ENCODE peak calls at places on chromosomes 3 and 15, in five cellular contexts. V is WERI-Rb-1; P is endodermal cell; D is A549; F is CD8-positive, alpha-beta memory T cell. C is an unnamed sample.

GRCh38 chr3:31170932-31171670 is 276.6 kb upstream of the GADL1 start:
- DNase-seq in V (no peak), P (no peak), D (no peak), F (no peak), C (no peak)

GRCh38 chr3:106349191-106349881 is 480.5 kb upstream of the CBLB start:
- DNase-seq in V (no peak), P (no peak), D (no peak), F (no peak), C (no peak)

GRCh38 chr3:116103868-116104530 is 341.3 kb downstream of the LSAMP start:
- DNase-seq in V (no peak), P (no peak), D (no peak), F (no peak), C (no peak)

GRCh38 chr3:51720292-51721061 is 13.6 kb downstream of the GRM2 start:
- DNase-seq in V (no peak), P (peak), D (no peak), F (no peak), C (no peak)

GRCh38 chr3:65026151-65026550 is 338.4 kb upstream of the ADAMTS9 start:
- DNase-seq in V (no peak), P (peak), D (no peak), F (no peak), C (no peak)

GRCh38 chr3:150303776-150304175 is 104.3 kb upstream of the TSC22D2 start:
- DNase-seq in V (peak), P (peak), D (peak), F (no peak), C (no peak)

GRCh38 chr3:66606126-66606525 is 105.3 kb upstream of the LRIG1 start:
- DNase-seq in V (no peak), P (no peak), D (no peak), F (no peak), C (no peak)

GRCh38 chr3:170753421-170754344 is 116.3 kb downstream of the RPL22L1 start:
- DNase-seq in V (no peak), P (no peak), D (no peak), F (no peak), C (no peak)

GRCh38 chr3:52092891-52093290 is 36.5 kb upstream of the DUSP7 start:
- DNase-seq in V (no peak), P (no peak), D (no peak), F (no peak), C (no peak)

GRCh38 chr3:113769551-113769950 is 22.7 kb downstream of the ATP6V1A start:
- DNase-seq in V (no peak), P (no peak), D (peak), F (no peak), C (no peak)

GRCh38 chr3:147688868-147689267 is 279.7 kb downstream of the ZIC1 start:
- DNase-seq in V (no peak), P (no peak), D (no peak), F (no peak), C (no peak)

GRCh38 chr15:93759626-93760025 is 471.7 kb upstream of the MCTP2 start:
- DNase-seq in V (no peak), P (no peak), D (no peak), F (no peak), C (no peak)

GRCh38 chr3:144104146-144104545 is 132.5 kb downstream of the DIPK2A start:
- DNase-seq in V (peak), P (no peak), D (no peak), F (no peak), C (no peak)

GRCh38 chr15:38714309-38715072 is 149.9 kb upstream of the RASGRP1 start:
- DNase-seq in V (no peak), P (no peak), D (no peak), F (no peak), C (no peak)

GRCh38 chr3:195159819-195160175 is 111.2 kb downstream of the XXYLT1 start:
- DNase-seq in V (no peak), P (no peak), D (no peak), F (no peak), C (no peak)

GRCh38 chr3:52204337-52205073 is 6.5 kb downstream of the ALAS1 start:
- DNase-seq in V (no peak), P (no peak), D (no peak), F (no peak), C (no peak)

GRCh38 chr3:46488735-46489361 is 8.9 kb upstream of the RTP3 start:
- DNase-seq in V (peak), P (peak), D (peak), F (peak), C (peak)

GRCh38 chr3:17466028-17466427 is 276.4 kb downstream of the TBC1D5 start:
- DNase-seq in V (no peak), P (no peak), D (no peak), F (no peak), C (no peak)

GRCh38 chr15:57190208-57190607 is 186.1 kb upstream of the CGNL1 start:
- DNase-seq in V (no peak), P (no peak), D (no peak), F (no peak), C (no peak)

GRCh38 chr3:14884665-14885064 is 62.7 kb upstream of the NR2C2 start:
- DNase-seq in V (no peak), P (no peak), D (no peak), F (no peak), C (peak)

GRCh38 chr3:9165441-9165840 is 84.0 kb downstream of the SRGAP3 start:
- DNase-seq in V (no peak), P (no peak), D (no peak), F (no peak), C (no peak)

GRCh38 chr3:133644768-133645167 is 17.0 kb downstream of the TOPBP1 start:
- DNase-seq in V (no peak), P (no peak), D (peak), F (no peak), C (no peak)

GRCh38 chr15:75449585-75450306 is 1.7 kb downstream of the SIN3A start:
- DNase-seq in V (no peak), P (no peak), D (no peak), F (no peak), C (no peak)

GRCh38 chr3:155102329-155102728 is 22.2 kb downstream of the MME start:
- DNase-seq in V (no peak), P (no peak), D (no peak), F (no peak), C (no peak)

GRCh38 chr3:121252676-121253075 is 293.1 kb downstream of the POLQ start:
- DNase-seq in V (no peak), P (no peak), D (no peak), F (no peak), C (no peak)

GRCh38 chr15:51229907-51230328 is 108.5 kb downstream of the CYP19A1 start:
- DNase-seq in V (peak), P (peak), D (peak), F (no peak), C (no peak)

GRCh38 chr15:76840830-76841460 is 64.2 kb downstream of the SCAPER start:
- DNase-seq in V (no peak), P (no peak), D (peak), F (no peak), C (no peak)

GRCh38 chr15:55742498-55742926 is 440 bp downstream of the PRTG start:
- DNase-seq in V (peak), P (no peak), D (peak), F (no peak), C (no peak)

GRCh38 chr3:12970684-12971083 is 102.5 kb downstream of the IQSEC1 start:
- DNase-seq in V (no peak), P (no peak), D (no peak), F (no peak), C (no peak)

GRCh38 chr15:99929266-99929665 is 196.0 kb upstream of the LYSMD4 start:
- DNase-seq in V (peak), P (peak), D (no peak), F (no peak), C (no peak)

GRCh38 chr3:184315871-184316661 is 1.7 kb downstream of the EIF4G1 start:
- DNase-seq in V (no peak), P (no peak), D (no peak), F (no peak), C (no peak)

GRCh38 chr3:89246326-89246725 is 138.9 kb downstream of the EPHA3 start:
- DNase-seq in V (peak), P (peak), D (no peak), F (no peak), C (no peak)

GRCh38 chr3:27089063-27089462 is 280.1 kb downstream of the NEK10 start:
- DNase-seq in V (no peak), P (no peak), D (no peak), F (no peak), C (no peak)

GRCh38 chr3:180802837-180803236 is 109.6 kb upstream of the FXR1 start:
- DNase-seq in V (no peak), P (no peak), D (no peak), F (no peak), C (no peak)

GRCh38 chr15:57218826-57219576 is 157.3 kb upstream of the CGNL1 start:
- DNase-seq in V (peak), P (peak), D (no peak), F (no peak), C (no peak)

GRCh38 chr3:155179425-155179814 is 99.3 kb downstream of the MME start:
- DNase-seq in V (no peak), P (no peak), D (no peak), F (no peak), C (no peak)

DNA sequence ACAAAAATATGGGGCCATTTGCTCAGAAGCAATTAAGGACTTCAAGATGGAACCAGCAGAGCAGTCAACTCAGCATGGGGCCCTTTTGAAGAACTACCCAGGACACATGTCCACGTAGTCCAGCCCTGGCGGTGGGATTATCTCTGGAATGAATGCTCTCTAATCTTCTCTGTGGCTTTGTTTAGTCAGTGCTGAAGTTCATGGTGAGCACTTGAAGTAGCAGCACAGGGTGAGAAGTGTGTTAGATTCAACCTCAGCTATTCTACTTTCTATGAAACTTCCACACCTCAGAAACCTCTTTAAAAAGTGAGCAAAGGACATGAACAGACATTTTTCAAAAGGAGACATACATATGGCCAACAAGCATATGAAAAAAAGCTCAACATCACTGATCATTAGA is 74.4 kb downstream of the THRB start:
- DNase-seq in V (no peak), P (no peak), D (no peak), F (no peak), C (no peak)
- H3K4me3 ChIP-seq in V (no peak), P (no peak), D (no peak), F (no peak), C (no peak)

GRCh38 chr15:70314652-70315051 is 216.9 kb upstream of the TLE3 start:
- DNase-seq in V (no peak), P (no peak), D (no peak), F (no peak), C (no peak)
- H3K4me3 ChIP-seq in V (no peak), P (peak), D (no peak), F (no peak), C (no peak)

GRCh38 chr3:5023777-5024346 is 44.6 kb downstream of the BHLHE40 start:
- DNase-seq in V (no peak), P (no peak), D (no peak), F (no peak), C (no peak)

GRCh38 chr3:5022966-5023776 is 43.9 kb downstream of the BHLHE40 start:
- DNase-seq in V (no peak), P (peak), D (peak), F (no peak), C (no peak)

GRCh38 chr3:5029715-5030114 is 50.5 kb downstream of the BHLHE40 start:
- DNase-seq in V (no peak), P (no peak), D (no peak), F (no peak), C (no peak)

GRCh38 chr3:5022187-5022965 is 43.1 kb downstream of the BHLHE40 start:
- DNase-seq in V (no peak), P (no peak), D (no peak), F (no peak), C (no peak)

GRCh38 chr3:5026046-5026362 is 46.8 kb downstream of the BHLHE40 start:
- DNase-seq in V (no peak), P (no peak), D (no peak), F (no peak), C (no peak)
- H3K4me3 ChIP-seq in V (no peak), P (no peak), D (peak), F (no peak), C (no peak)

GRCh38 chr3:119697394-119697793 is 5.4 kb upstream of the CFAP91 start:
- DNase-seq in V (no peak), P (no peak), D (no peak), F (no peak), C (no peak)

GRCh38 chr3:119700269-119700919 is 2.4 kb upstream of the CFAP91 start:
- DNase-seq in V (no peak), P (no peak), D (no peak), F (peak), C (no peak)

GRCh38 chr3:119700920-119701734 is 1.7 kb upstream of the CFAP91 start:
- DNase-seq in V (no peak), P (no peak), D (no peak), F (no peak), C (no peak)

GRCh38 chr3:119703900-119704531 is 1.2 kb downstream of the CFAP91 start:
- DNase-seq in V (no peak), P (no peak), D (no peak), F (no peak), C (no peak)

GRCh38 chr3:119702530-119703527 is at the start of gene CFAP91:
- DNase-seq in V (no peak), P (peak), D (peak), F (peak), C (peak)
- H3K4me3 ChIP-seq in V (no peak), P (peak), D (peak), F (peak), C (peak)

DNA sequence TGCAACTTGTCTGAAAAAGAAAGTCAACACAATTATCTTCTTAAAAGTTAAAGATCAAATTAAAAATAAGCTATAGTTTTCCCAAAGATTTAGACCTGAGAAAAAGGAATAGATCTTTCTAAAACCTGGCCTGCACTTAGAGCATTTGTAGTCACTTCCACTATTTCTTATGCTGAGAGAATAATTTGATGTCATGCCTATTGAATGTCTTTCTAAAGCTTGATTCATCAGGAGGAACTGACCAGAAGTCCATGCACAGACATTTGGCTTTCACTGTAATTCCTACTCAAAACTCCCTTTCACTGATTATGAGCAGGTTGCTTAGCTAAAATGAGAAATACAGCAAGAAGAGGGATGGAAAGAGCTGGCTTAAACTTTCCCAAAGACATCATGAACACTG is 4.3 kb downstream of the GREM1 start:
- DNase-seq in V (no peak), P (no peak), D (no peak), F (no peak), C (no peak)
- H3K4me3 ChIP-seq in V (no peak), P (no peak), D (no peak), F (no peak), C (no peak)

DNA sequence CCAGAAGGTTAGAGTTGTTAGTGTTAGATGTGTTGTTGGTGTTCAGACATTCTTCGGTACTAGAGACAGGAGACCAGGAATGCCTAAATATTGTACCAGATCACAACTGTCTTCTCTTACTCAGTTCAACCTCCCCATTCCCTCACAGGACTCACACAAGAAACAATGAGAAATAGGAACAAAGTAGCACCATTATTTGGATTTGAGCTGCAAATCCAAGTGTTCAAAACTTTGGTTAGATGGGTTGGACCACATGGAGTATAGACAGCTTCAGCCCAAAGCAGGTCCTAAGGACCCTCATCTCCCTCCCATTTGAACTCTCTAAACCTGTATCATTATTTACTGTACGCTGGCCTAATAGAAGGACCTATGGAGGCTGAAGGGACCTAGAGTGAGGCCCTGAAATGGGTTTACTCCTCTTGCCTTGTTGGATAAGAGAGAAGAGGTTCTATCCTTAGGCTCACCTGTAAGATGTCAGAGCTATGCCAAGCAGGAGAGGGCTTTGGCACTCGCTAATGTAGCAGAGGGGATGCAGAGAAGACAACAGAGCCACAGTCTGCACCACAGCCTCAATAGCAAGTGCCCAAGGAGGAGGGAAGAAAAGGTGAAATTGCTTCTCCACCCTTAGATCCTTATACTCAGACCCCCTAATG is 70.9 kb downstream of the FNDC3B start:
- DNase-seq in V (no peak), P (no peak), D (no peak), F (no peak), C (no peak)
- H3K4me3 ChIP-seq in V (no peak), P (no peak), D (no peak), F (no peak), C (no peak)

GRCh38 chr15:67613708-67614107 is 71.2 kb downstream of the MAP2K5 start:
- DNase-seq in V (no peak), P (no peak), D (peak), F (no peak), C (no peak)

GRCh38 chr15:67622110-67622509 is 79.6 kb downstream of the MAP2K5 start:
- DNase-seq in V (no peak), P (no peak), D (no peak), F (no peak), C (no peak)

DNA sequence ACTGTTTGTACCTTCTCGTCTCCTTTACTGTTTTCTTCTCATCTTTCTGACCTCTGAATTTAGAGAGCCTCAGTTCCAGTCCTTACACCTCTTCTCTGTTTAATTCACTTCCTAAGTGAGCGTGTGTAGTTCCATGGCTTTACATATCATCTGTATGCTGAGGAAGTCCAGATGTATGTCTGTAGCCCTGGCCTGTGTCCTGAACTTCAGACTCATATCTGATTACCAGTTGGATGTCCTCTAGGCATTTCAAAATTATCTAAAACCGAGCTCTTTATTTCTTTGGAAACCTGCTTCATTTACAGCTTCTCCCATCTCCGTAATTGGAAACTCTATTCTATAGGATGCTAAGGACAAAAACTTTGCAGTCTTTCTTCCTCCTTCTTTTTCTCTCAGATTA is 75.8 kb downstream of the MAP2K5 start:
- DNase-seq in V (no peak), P (no peak), D (no peak), F (no peak), C (no peak)
- H3K4me3 ChIP-seq in V (no peak), P (no peak), D (no peak), F (no peak), C (no peak)

GRCh38 chr15:96359371-96359771 is 28.9 kb downstream of the NR2F2 start:
- DNase-seq in V (no peak), P (peak), D (no peak), F (no peak), C (no peak)
- H3K4me3 ChIP-seq in V (no peak), P (peak), D (no peak), F (no peak), C (no peak)

C was measured in naive thymus-derived CD4-positive, alpha-beta T cell.